ENCODE peak calls at places on chromosome 17, in five cellular contexts. One of them, this sample, is unnamed.

GRCh38 chr17:59093145-59093701 is 13.5 kb downstream of the TRIM37 start:
- DNase-seq in kidney epithelial cell: no peak
- DNase-seq in A549: no peak
- DNase-seq in nephron progenitor cell: no peak
- DNase-seq in neural crest cell: no peak
- DNase-seq in this sample: no peak

GRCh38 chr17:34242553-34242952 is 12.5 kb upstream of the CCL2 start:
- DNase-seq in kidney epithelial cell: no peak
- DNase-seq in A549: no peak
- DNase-seq in nephron progenitor cell: no peak
- DNase-seq in neural crest cell: no peak
- DNase-seq in this sample: no peak

GRCh38 chr17:7263071-7263800 is 958 bp upstream of the CLDN7 start:
- DNase-seq in kidney epithelial cell: no peak
- DNase-seq in A549: no peak
- DNase-seq in nephron progenitor cell: peak; percentile 61
- DNase-seq in neural crest cell: no peak
- DNase-seq in this sample: peak; percentile 48

GRCh38 chr17:49382556-49382955 is 20.5 kb upstream of the ZNF652 start:
- DNase-seq in kidney epithelial cell: no peak
- DNase-seq in A549: no peak
- DNase-seq in nephron progenitor cell: no peak
- DNase-seq in neural crest cell: no peak
- DNase-seq in this sample: no peak

GRCh38 chr17:49557204-49558024 is 18.3 kb upstream of the NXPH3 start:
- DNase-seq in kidney epithelial cell: no peak
- DNase-seq in A549: peak; percentile 72
- DNase-seq in nephron progenitor cell: peak; percentile 55
- DNase-seq in neural crest cell: peak; percentile 56
- DNase-seq in this sample: peak; percentile 63

GRCh38 chr17:45851022-45851421 is 6.3 kb downstream of the SPPL2C start:
- DNase-seq in kidney epithelial cell: no peak
- DNase-seq in A549: no peak
- DNase-seq in nephron progenitor cell: no peak
- DNase-seq in neural crest cell: no peak
- DNase-seq in this sample: no peak

GRCh38 chr17:880871-881269 is 98.7 kb downstream of the NXN start:
- DNase-seq in kidney epithelial cell: no peak
- DNase-seq in A549: no peak
- DNase-seq in nephron progenitor cell: no peak
- DNase-seq in neural crest cell: no peak
- DNase-seq in this sample: no peak

GRCh38 chr17:49514374-49514738 is 19.3 kb downstream of the NGFR start:
- DNase-seq in kidney epithelial cell: no peak
- DNase-seq in A549: peak; percentile 51
- DNase-seq in nephron progenitor cell: no peak
- DNase-seq in neural crest cell: no peak
- DNase-seq in this sample: no peak

GRCh38 chr17:46056800-46057304 is 57.8 kb downstream of the STH start:
- DNase-seq in kidney epithelial cell: no peak
- DNase-seq in A549: peak; percentile 47
- DNase-seq in nephron progenitor cell: no peak
- DNase-seq in neural crest cell: no peak
- DNase-seq in this sample: peak; percentile 41

GRCh38 chr17:78049609-78050008 is 78.9 kb downstream of the TMC6 start:
- DNase-seq in kidney epithelial cell: no peak
- DNase-seq in A549: no peak
- DNase-seq in nephron progenitor cell: no peak
- DNase-seq in neural crest cell: no peak
- DNase-seq in this sample: no peak

GRCh38 chr17:81265576-81265975 is 26.5 kb downstream of the NDUFAF8 start:
- DNase-seq in kidney epithelial cell: no peak
- DNase-seq in A549: no peak
- DNase-seq in nephron progenitor cell: no peak
- DNase-seq in neural crest cell: no peak
- DNase-seq in this sample: no peak

GRCh38 chr17:81261096-81261495 is 22.0 kb downstream of the NDUFAF8 start:
- DNase-seq in kidney epithelial cell: no peak
- DNase-seq in A549: no peak
- DNase-seq in nephron progenitor cell: no peak
- DNase-seq in neural crest cell: no peak
- DNase-seq in this sample: no peak

GRCh38 chr17:81264640-81265039 is 25.5 kb downstream of the NDUFAF8 start:
- DNase-seq in kidney epithelial cell: no peak
- DNase-seq in A549: no peak
- DNase-seq in nephron progenitor cell: no peak
- DNase-seq in neural crest cell: no peak
- DNase-seq in this sample: no peak

GRCh38 chr17:81261582-81262336 is 22.6 kb downstream of the NDUFAF8 start:
- DNase-seq in kidney epithelial cell: no peak
- DNase-seq in A549: no peak
- DNase-seq in nephron progenitor cell: no peak
- DNase-seq in neural crest cell: no peak
- DNase-seq in this sample: no peak

DNA sequence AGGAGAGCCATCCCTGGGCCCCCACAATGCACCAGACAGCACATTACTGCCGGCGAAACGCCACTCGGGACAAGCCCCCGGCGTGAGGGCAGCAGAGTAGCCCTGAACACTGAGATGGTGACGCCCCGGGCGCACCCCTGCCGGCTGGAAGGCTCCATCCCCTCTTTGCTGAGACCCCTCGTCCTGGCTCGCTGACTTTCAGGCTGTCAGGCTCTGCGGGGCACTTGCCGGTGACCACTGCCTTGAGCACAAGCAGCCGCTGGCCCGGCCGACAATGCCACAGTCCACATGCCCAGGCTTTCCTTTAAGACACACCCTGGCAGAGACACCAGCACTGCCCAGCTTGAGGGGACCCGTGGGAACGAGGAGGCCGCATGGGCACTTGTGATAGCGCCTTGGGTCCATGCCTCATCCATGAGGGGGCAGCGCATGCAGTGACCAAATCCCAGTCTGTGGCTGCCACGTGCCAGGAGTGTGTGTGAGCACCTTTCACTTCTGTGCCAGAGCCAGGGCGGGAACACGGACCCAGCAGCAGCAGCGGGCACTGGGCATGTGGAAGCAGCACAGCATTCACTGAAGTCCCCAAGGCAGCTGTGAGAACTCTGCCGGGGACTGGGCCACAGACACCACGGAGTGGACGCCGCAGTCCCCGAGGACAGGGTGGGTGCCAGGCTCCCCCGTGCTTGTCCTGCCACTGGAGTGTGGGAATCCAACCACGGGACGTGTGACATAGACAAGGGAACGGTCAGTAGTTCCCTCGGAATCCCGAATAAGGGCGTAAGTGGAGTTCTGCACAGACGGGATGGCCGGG is 24.5 kb downstream of the NDUFAF8 start:
- DNase-seq in kidney epithelial cell: no peak
- DNase-seq in A549: no peak
- DNase-seq in nephron progenitor cell: no peak
- DNase-seq in neural crest cell: no peak
- DNase-seq in this sample: no peak
- TF ChIP-seq CTCF in kidney epithelial cell: no peak
- TF ChIP-seq CTCF in A549: no peak
- TF ChIP-seq CTCF in nephron progenitor cell: no peak
- TF ChIP-seq CTCF in neural crest cell: no peak
- TF ChIP-seq CTCF in this sample: no peak

GRCh38 chr17:13922885-13923284 is 146.4 kb upstream of the COX10 start:
- DNase-seq in kidney epithelial cell: no peak
- DNase-seq in A549: no peak
- DNase-seq in nephron progenitor cell: no peak
- DNase-seq in neural crest cell: no peak
- DNase-seq in this sample: no peak

GRCh38 chr17:13931111-13931526 is 138.2 kb upstream of the COX10 start:
- DNase-seq in kidney epithelial cell: no peak
- DNase-seq in A549: no peak
- DNase-seq in nephron progenitor cell: no peak
- DNase-seq in neural crest cell: no peak
- DNase-seq in this sample: no peak

GRCh38 chr17:13921841-13922776 is 147.2 kb upstream of the COX10 start:
- DNase-seq in kidney epithelial cell: no peak
- DNase-seq in A549: no peak
- DNase-seq in nephron progenitor cell: no peak
- DNase-seq in neural crest cell: no peak
- DNase-seq in this sample: no peak

GRCh38 chr17:13920413-13920812 is 148.9 kb upstream of the COX10 start:
- DNase-seq in kidney epithelial cell: no peak
- DNase-seq in A549: no peak
- DNase-seq in nephron progenitor cell: no peak
- DNase-seq in neural crest cell: no peak
- DNase-seq in this sample: no peak

GRCh38 chr17:13925579-13925978 is 143.7 kb upstream of the COX10 start:
- DNase-seq in kidney epithelial cell: no peak
- DNase-seq in A549: no peak
- DNase-seq in nephron progenitor cell: no peak
- DNase-seq in neural crest cell: no peak
- DNase-seq in this sample: no peak
- TF ChIP-seq CTCF in kidney epithelial cell: no peak
- TF ChIP-seq CTCF in A549: no peak
- TF ChIP-seq CTCF in nephron progenitor cell: no peak
- TF ChIP-seq CTCF in neural crest cell: no peak
- TF ChIP-seq CTCF in this sample: no peak

GRCh38 chr17:74767111-74767516 is 9.0 kb downstream of the NAT9 start:
- DNase-seq in kidney epithelial cell: no peak
- DNase-seq in A549: no peak
- DNase-seq in nephron progenitor cell: no peak
- DNase-seq in neural crest cell: no peak
- DNase-seq in this sample: no peak

GRCh38 chr17:74769266-74769855 is 6.8 kb downstream of the NAT9 start:
- DNase-seq in kidney epithelial cell: no peak
- DNase-seq in A549: no peak
- DNase-seq in nephron progenitor cell: no peak
- DNase-seq in neural crest cell: no peak
- DNase-seq in this sample: no peak

GRCh38 chr17:74768763-74769114 is 7.4 kb downstream of the NAT9 start:
- DNase-seq in kidney epithelial cell: no peak
- DNase-seq in A549: no peak
- DNase-seq in nephron progenitor cell: no peak
- DNase-seq in neural crest cell: no peak
- DNase-seq in this sample: no peak

GRCh38 chr17:74769856-74770497 is 6.2 kb downstream of the NAT9 start:
- DNase-seq in kidney epithelial cell: no peak
- DNase-seq in A549: no peak
- DNase-seq in nephron progenitor cell: no peak
- DNase-seq in neural crest cell: no peak
- DNase-seq in this sample: no peak

DNA sequence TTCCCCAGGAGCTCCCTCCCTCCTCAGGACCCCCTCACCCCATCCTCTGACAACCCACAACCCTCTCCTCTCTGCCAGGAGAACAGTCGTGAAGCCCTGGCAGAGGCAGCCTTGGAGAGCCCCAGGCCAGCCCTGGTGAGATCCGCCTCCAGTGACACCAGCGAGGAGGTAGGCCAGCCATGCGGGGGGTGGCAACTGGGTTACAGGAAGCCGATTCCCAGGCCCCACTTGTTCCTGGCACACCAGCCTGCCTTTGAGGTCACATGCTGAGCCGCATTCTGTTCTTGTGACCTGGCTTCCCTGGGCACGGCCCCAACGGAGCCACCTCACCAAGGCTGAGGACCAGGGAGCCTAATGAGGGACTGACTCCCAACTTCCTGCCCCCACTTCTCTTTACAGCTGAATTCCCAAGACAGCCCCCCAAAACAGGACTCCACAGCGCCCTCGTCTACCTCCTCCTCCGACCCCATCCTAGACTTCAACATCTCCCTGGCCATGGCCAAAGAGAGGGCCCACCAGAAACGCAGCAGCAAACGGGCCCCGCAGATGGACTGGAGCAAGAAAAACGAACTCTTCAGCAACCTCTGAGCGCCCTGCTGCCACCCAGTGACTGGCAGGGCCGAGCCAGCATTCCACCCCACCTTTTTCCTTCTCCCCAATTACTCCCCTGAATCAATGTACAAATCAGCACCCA is 7.9 kb downstream of the NAT9 start:
- DNase-seq in kidney epithelial cell: no peak
- DNase-seq in A549: no peak
- DNase-seq in nephron progenitor cell: no peak
- DNase-seq in neural crest cell: no peak
- DNase-seq in this sample: no peak
- TF ChIP-seq CTCF in kidney epithelial cell: no peak
- TF ChIP-seq CTCF in A549: no peak
- TF ChIP-seq CTCF in nephron progenitor cell: no peak
- TF ChIP-seq CTCF in neural crest cell: no peak
- TF ChIP-seq CTCF in this sample: no peak

GRCh38 chr17:16285646-16286008 is 67.6 kb downstream of the CENPV start:
- DNase-seq in kidney epithelial cell: no peak
- DNase-seq in A549: no peak
- DNase-seq in nephron progenitor cell: no peak
- DNase-seq in neural crest cell: no peak
- DNase-seq in this sample: no peak
- TF ChIP-seq CTCF in kidney epithelial cell: peak; percentile 58
- TF ChIP-seq CTCF in A549: peak; percentile 88
- TF ChIP-seq CTCF in nephron progenitor cell: no peak
- TF ChIP-seq CTCF in neural crest cell: peak; percentile 52
- TF ChIP-seq CTCF in this sample: peak; percentile 69

GRCh38 chr17:32445075-32445427 is 741 bp downstream of the PSMD11 start:
- DNase-seq in kidney epithelial cell: peak; percentile 42
- DNase-seq in A549: peak; percentile 70
- DNase-seq in nephron progenitor cell: peak; percentile 42
- DNase-seq in neural crest cell: no peak
- DNase-seq in this sample: peak; percentile 51
- TF ChIP-seq CTCF in kidney epithelial cell: no peak
- TF ChIP-seq CTCF in A549: no peak
- TF ChIP-seq CTCF in nephron progenitor cell: no peak
- TF ChIP-seq CTCF in neural crest cell: peak; percentile 14
- TF ChIP-seq CTCF in this sample: no peak

DNA sequence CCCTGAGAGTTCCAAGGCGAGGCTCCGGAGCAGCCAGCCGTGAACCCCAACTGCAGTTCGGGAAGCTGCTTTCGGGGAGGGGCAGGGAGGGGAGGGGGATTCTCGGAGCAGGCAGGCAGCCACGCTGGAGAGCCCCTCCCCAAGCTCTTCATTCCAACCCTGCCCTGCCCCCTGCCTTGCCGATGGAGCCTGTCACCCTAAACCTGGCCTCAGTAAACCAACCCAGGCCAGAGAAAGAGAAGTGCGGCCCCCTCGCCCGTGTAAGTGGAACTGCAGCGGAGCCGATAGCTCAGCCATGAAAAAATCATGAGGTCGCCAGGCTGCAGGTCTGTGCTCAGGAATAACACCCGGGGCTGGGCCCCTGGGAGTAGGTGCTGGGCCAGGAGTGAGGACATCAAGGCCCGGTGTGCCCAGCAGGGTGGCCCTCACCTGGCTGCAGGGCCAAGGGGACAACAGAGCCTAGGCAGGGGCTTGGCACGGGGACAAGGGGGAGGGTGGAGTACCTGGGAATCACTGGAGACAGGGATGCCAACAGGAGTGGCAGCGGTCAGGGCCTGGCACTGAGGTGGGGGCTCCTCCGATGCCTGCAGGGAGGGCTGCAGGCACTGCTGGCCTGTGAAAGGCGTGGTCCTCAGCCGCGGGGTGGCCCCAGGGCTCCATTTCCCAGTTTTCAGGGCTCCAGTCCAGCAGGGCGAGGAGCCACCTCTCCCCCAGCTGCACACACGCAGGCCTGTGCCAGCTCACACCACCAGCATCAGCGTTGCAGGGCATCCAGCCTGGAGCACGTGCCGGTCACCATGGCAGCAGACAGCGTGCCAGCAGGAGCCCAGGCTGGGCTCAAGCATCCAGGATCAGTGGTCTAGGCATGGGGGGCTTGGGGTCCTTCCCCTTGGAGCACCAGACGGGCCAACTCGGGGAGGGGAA is 4.8 kb upstream of the FSCN2 start:
- DNase-seq in kidney epithelial cell: no peak
- DNase-seq in A549: no peak
- DNase-seq in nephron progenitor cell: peak; percentile 85
- DNase-seq in neural crest cell: peak; percentile 61
- DNase-seq in this sample: no peak
- TF ChIP-seq CTCF in kidney epithelial cell: peak; percentile 68
- TF ChIP-seq CTCF in A549: no peak
- TF ChIP-seq CTCF in nephron progenitor cell: peak; percentile 55
- TF ChIP-seq CTCF in neural crest cell: peak; percentile 57
- TF ChIP-seq CTCF in this sample: no peak